ENCODE peak calls at places on chromosomes 1 and 21, in six cellular contexts. One of them, this sample, is unnamed.

GRCh38 chr21:16419188-16419874 is 689.5 kb downstream of the USP25 start:
- DNase-seq in body of pancreas: peak; percentile 93
- DNase-seq in mesenchymal stem cell: no peak
- DNase-seq in Panc1: no peak
- DNase-seq in lower lobe of right lung: peak; percentile 62
- DNase-seq in HL-60: no peak
- DNase-seq in this sample: peak; percentile 3

GRCh38 chr21:44735821-44736220 is 24.4 kb upstream of the TSPEAR start:
- DNase-seq in mesenchymal stem cell: no peak
- DNase-seq in lower lobe of right lung: no peak
- DNase-seq in HL-60: no peak
- DNase-seq in Panc1: no peak
- DNase-seq in body of pancreas: no peak
- DNase-seq in this sample: no peak

GRCh38 chr1:69688178-69688577 is 120.5 kb downstream of the LRRC7 start:
- DNase-seq in body of pancreas: no peak
- DNase-seq in mesenchymal stem cell: no peak
- DNase-seq in Panc1: no peak
- DNase-seq in lower lobe of right lung: no peak
- DNase-seq in HL-60: no peak
- DNase-seq in this sample: no peak

GRCh38 chr1:230849451-230850194 is 18.7 kb downstream of the C1orf198 start:
- DNase-seq in body of pancreas: peak; percentile 60
- DNase-seq in HL-60: no peak
- DNase-seq in Panc1: no peak
- DNase-seq in lower lobe of right lung: no peak
- DNase-seq in mesenchymal stem cell: peak; percentile 87
- DNase-seq in this sample: no peak

GRCh38 chr1:81042225-81042624 is 758.5 kb upstream of the ADGRL2 start:
- DNase-seq in mesenchymal stem cell: no peak
- DNase-seq in body of pancreas: no peak
- DNase-seq in HL-60: no peak
- DNase-seq in lower lobe of right lung: no peak
- DNase-seq in Panc1: no peak
- DNase-seq in this sample: no peak

GRCh38 chr1:55234016-55234415 is 18.9 kb upstream of the USP24 start:
- DNase-seq in Panc1: no peak
- DNase-seq in lower lobe of right lung: no peak
- DNase-seq in body of pancreas: no peak
- DNase-seq in HL-60: no peak
- DNase-seq in mesenchymal stem cell: no peak
- DNase-seq in this sample: no peak

GRCh38 chr1:50038235-50038809 is 14.6 kb upstream of the AGBL4 start:
- DNase-seq in body of pancreas: no peak
- DNase-seq in mesenchymal stem cell: no peak
- DNase-seq in HL-60: no peak
- DNase-seq in lower lobe of right lung: no peak
- DNase-seq in Panc1: no peak
- DNase-seq in this sample: no peak

GRCh38 chr1:93612510-93612909 is 69.1 kb downstream of the BCAR3 start:
- DNase-seq in lower lobe of right lung: no peak
- DNase-seq in mesenchymal stem cell: no peak
- DNase-seq in Panc1: no peak
- DNase-seq in HL-60: no peak
- DNase-seq in body of pancreas: no peak
- DNase-seq in this sample: no peak

GRCh38 chr1:215518594-215518993 is 48.5 kb upstream of the KCTD3 start:
- DNase-seq in HL-60: no peak
- DNase-seq in body of pancreas: no peak
- DNase-seq in mesenchymal stem cell: no peak
- DNase-seq in Panc1: no peak
- DNase-seq in lower lobe of right lung: no peak
- DNase-seq in this sample: no peak

GRCh38 chr1:165828581-165829329 is 1.3 kb downstream of the UCK2 start:
- DNase-seq in Panc1: peak; percentile 41
- DNase-seq in lower lobe of right lung: peak; percentile 52
- DNase-seq in mesenchymal stem cell: peak; percentile 91
- DNase-seq in body of pancreas: peak; percentile 73
- DNase-seq in HL-60: peak; percentile 57
- DNase-seq in this sample: peak; percentile 80

GRCh38 chr1:75130312-75130677 is 3.9 kb upstream of the LHX8 start:
- DNase-seq in HL-60: no peak
- DNase-seq in lower lobe of right lung: no peak
- DNase-seq in Panc1: no peak
- DNase-seq in mesenchymal stem cell: no peak
- DNase-seq in body of pancreas: no peak
- DNase-seq in this sample: peak; percentile 68

GRCh38 chr1:1222575-1223225 is 8.7 kb upstream of the TNFRSF4 start:
- DNase-seq in lower lobe of right lung: no peak
- DNase-seq in Panc1: no peak
- DNase-seq in HL-60: no peak
- DNase-seq in mesenchymal stem cell: no peak
- DNase-seq in body of pancreas: no peak
- DNase-seq in this sample: no peak

GRCh38 chr1:1223891-1224290 is 7.9 kb downstream of the SDF4 start:
- DNase-seq in lower lobe of right lung: no peak
- DNase-seq in body of pancreas: no peak
- DNase-seq in HL-60: no peak
- DNase-seq in mesenchymal stem cell: no peak
- DNase-seq in Panc1: no peak
- DNase-seq in this sample: no peak

GRCh38 chr1:1223321-1223720 is 8.5 kb downstream of the SDF4 start:
- DNase-seq in mesenchymal stem cell: no peak
- DNase-seq in HL-60: no peak
- DNase-seq in Panc1: no peak
- DNase-seq in body of pancreas: no peak
- DNase-seq in lower lobe of right lung: no peak
- DNase-seq in this sample: no peak

GRCh38 chr1:1220197-1220596 is 6.2 kb upstream of the TNFRSF4 start:
- DNase-seq in mesenchymal stem cell: no peak
- DNase-seq in Panc1: no peak
- DNase-seq in HL-60: no peak
- DNase-seq in lower lobe of right lung: no peak
- DNase-seq in body of pancreas: no peak
- DNase-seq in this sample: no peak

DNA sequence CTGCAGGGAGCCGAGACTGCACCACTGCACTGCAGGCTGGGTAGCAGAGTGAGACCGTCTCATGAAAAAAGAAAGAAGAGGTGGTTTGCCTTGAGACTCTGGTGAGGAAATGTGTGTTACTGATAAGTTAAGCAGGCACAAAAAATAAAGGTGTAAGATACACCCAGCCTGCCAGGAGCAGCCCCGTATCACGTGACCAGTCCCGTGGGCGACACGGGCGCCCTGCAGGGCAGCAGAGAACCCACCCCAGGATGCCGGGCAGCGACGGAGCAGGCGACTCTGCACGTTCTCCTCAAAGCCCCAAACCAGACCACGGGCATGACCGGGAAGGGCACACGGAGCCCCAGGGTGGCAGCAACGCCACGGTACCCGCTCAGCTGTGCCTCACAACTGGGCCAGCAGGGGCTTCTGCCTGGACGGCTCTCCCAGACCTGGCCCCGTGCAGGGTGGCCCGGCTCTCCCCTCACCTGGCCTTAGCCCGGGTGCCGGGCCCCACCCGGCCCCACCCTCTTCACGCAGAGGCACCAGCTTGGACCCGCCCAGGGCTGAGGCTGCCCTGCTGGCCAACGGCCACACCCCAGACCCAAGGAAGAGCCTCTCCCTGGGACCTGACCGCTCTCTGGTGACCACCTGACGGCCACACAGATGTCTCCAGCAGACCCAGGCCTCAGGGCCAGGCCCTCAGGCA is 8.1 kb upstream of the TNFRSF4 start:
- DNase-seq in HL-60: no peak
- DNase-seq in lower lobe of right lung: no peak
- DNase-seq in mesenchymal stem cell: no peak
- DNase-seq in Panc1: no peak
- DNase-seq in body of pancreas: no peak
- DNase-seq in this sample: no peak
- H3K27ac ChIP-seq in HL-60: no peak overlapping the region
- H3K27ac ChIP-seq in lower lobe of right lung: no peak overlapping the region
- H3K27ac ChIP-seq in mesenchymal stem cell: no peak overlapping the region
- H3K27ac ChIP-seq in Panc1: no peak overlapping the region
- H3K27ac ChIP-seq in body of pancreas: no peak overlapping the region
- H3K27ac ChIP-seq in this sample: no peak overlapping the region

DNA sequence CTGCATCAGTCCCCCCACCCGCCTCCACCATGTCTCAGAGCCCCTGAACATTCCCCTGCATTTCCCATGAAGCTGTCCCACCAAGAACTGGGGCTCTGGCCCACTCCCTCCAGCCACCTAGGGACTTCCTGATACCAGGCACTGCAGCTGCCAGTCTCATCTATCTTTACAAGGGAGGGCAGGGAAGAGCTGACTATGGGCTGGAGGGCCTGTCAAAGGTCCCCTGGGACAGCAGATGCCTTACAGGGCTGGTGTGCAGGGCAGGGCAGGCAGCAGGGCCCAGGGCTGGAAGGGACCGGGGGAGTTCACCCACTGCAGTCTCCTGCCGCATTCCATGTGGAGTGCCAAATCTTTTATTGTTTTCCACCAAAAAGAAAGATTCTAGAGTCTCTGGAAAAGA is 17.6 kb downstream of the SHISA4 start:
- DNase-seq in HL-60: no peak
- DNase-seq in mesenchymal stem cell: no peak
- DNase-seq in body of pancreas: no peak
- DNase-seq in Panc1: no peak
- DNase-seq in lower lobe of right lung: no peak
- DNase-seq in this sample: no peak
- H3K27ac ChIP-seq in HL-60: no peak overlapping the region
- H3K27ac ChIP-seq in mesenchymal stem cell: no peak overlapping the region
- H3K27ac ChIP-seq in body of pancreas: no peak overlapping the region
- H3K27ac ChIP-seq in Panc1: no peak overlapping the region
- H3K27ac ChIP-seq in lower lobe of right lung: no peak overlapping the region
- H3K27ac ChIP-seq in this sample: no peak overlapping the region

DNA sequence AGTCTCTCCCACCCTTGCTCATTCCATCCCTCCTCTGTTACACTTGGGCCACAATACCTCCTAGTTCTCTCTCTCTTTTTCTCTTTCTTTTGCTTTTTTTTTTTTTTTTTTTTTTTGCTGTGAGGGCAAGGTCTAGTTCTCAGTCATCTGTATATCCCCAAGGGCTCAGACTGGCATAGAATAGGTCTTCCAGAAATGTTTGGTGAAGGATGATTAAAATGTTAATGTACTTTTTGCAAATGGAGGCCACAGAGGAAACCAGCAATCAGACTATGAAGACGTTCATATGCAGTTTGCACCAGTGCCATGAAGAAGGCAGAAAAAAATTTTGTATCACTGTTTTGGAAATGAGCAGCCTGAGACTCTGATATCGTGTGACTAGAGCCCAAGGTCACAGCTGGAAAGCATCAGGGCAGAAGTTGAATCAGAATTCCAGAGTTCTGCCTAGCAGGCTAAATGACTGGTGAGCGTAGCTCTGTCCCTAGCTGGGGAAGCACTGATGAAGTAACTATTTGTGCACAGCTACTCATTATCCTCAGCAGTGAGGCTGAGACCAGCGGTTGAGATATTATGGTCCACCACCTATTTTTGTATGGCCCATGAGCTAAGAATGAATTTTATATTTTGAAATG is 186.5 kb downstream of the TGFBR3 start:
- DNase-seq in Panc1: no peak
- DNase-seq in lower lobe of right lung: no peak
- DNase-seq in mesenchymal stem cell: peak; percentile 70
- DNase-seq in HL-60: no peak
- DNase-seq in body of pancreas: peak; percentile 55
- DNase-seq in this sample: no peak
- H3K27ac ChIP-seq in Panc1: no peak overlapping the region
- H3K27ac ChIP-seq in lower lobe of right lung: peak overlapping the region; percentile 0
- H3K27ac ChIP-seq in mesenchymal stem cell: no peak overlapping the region
- H3K27ac ChIP-seq in HL-60: no peak overlapping the region
- H3K27ac ChIP-seq in body of pancreas: no peak overlapping the region
- H3K27ac ChIP-seq in this sample: no peak overlapping the region

DNA sequence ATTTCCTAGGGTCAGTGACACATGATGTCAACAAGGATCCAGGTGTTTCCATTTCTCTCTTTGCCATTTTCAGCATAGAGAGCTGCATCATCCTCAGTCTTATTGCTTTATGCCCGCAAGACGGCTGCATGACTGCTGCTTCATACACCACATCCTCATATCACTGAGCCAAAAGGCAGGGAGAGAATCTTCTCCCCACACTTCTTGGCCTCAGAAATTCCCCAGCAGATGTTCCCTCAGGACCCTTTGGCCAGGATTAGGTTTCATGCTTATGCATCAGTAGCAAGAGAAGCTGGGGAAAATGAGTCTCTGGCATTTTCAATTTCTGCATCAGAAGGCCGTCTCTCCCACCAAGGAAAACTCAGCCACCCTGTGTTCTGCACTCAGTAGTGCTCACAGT is 360.3 kb downstream of the HHIPL2 start:
- DNase-seq in Panc1: no peak
- DNase-seq in HL-60: no peak
- DNase-seq in body of pancreas: no peak
- DNase-seq in lower lobe of right lung: no peak
- DNase-seq in mesenchymal stem cell: no peak
- DNase-seq in this sample: no peak
- H3K27ac ChIP-seq in Panc1: no peak overlapping the region
- H3K27ac ChIP-seq in HL-60: no peak overlapping the region
- H3K27ac ChIP-seq in body of pancreas: no peak overlapping the region
- H3K27ac ChIP-seq in lower lobe of right lung: no peak overlapping the region
- H3K27ac ChIP-seq in mesenchymal stem cell: no peak overlapping the region
- H3K27ac ChIP-seq in this sample: no peak overlapping the region